ENCODE peak calls at places on chromosomes 3 and 15, in ten cellular contexts. J, U, W, F, Z, X, P, H, C and B are unnamed samples.

GRCh38 chr3:76400141-76400540 is 614.8 kb upstream of the ZNF717 start:
- DNase-seq in J (no peak), U (no peak), W (no peak), F (no peak), Z (no peak), X (no peak), P (no peak), H (no peak), C (no peak), B (no peak)

GRCh38 chr3:5162102-5162501 is 25.4 kb upstream of the EDEM1 start:
- DNase-seq in J (peak), U (no peak), W (no peak), F (no peak), Z (no peak), X (no peak), P (no peak), H (no peak), C (no peak), B (no peak)

GRCh38 chr3:128312271-128312670 is 154.4 kb downstream of the DNAJB8 start:
- DNase-seq in J (no peak), U (no peak), W (no peak), F (no peak), Z (no peak), X (no peak), P (no peak), H (no peak), C (no peak), B (no peak)

GRCh38 chr3:43786102-43786952 is 95.6 kb downstream of the ABHD5 start:
- DNase-seq in J (no peak), U (no peak), W (no peak), F (peak), Z (no peak), X (no peak), P (no peak), H (no peak), C (no peak), B (no peak)

GRCh38 chr3:133662256-133662773 is 574 bp upstream of the TOPBP1 start:
- DNase-seq in J (peak), U (no peak), W (no peak), F (no peak), Z (peak), X (peak), P (no peak), H (no peak), C (no peak), B (peak)

GRCh38 chr3:13681931-13682330 is 133.0 kb downstream of the FBLN2 start:
- DNase-seq in J (no peak), U (no peak), W (no peak), F (no peak), Z (no peak), X (no peak), P (no peak), H (no peak), C (no peak), B (no peak)

GRCh38 chr3:127042634-127043033 is 59.7 kb downstream of the PLXNA1 start:
- DNase-seq in J (no peak), U (no peak), W (no peak), F (peak), Z (no peak), X (no peak), P (no peak), H (no peak), C (no peak), B (no peak)

GRCh38 chr15:57565326-57565725 is 26.4 kb upstream of the MYZAP start:
- DNase-seq in J (peak), U (no peak), W (no peak), F (no peak), Z (no peak), X (peak), P (no peak), H (no peak), C (no peak), B (peak)

GRCh38 chr3:147616998-147617619 is 207.9 kb downstream of the ZIC1 start:
- DNase-seq in J (peak), U (no peak), W (no peak), F (no peak), Z (peak), X (no peak), P (no peak), H (no peak), C (no peak), B (no peak)

GRCh38 chr3:135965129-135965505 is 411 bp upstream of the PPP2R3A start:
- DNase-seq in J (no peak), U (no peak), W (no peak), F (no peak), Z (no peak), X (no peak), P (no peak), H (no peak), C (peak), B (no peak)

GRCh38 chr15:92079647-92080255 is 226.2 kb downstream of the SLCO3A1 start:
- DNase-seq in J (no peak), U (no peak), W (no peak), F (no peak), Z (no peak), X (no peak), P (no peak), H (no peak), C (peak), B (no peak)

GRCh38 chr3:160998581-160998980 is 106.6 kb downstream of the B3GALNT1 start:
- DNase-seq in J (no peak), U (no peak), W (no peak), F (no peak), Z (no peak), X (no peak), P (no peak), H (no peak), C (no peak), B (no peak)

GRCh38 chr3:16888785-16889607 is 4.2 kb downstream of the PLCL2 start:
- DNase-seq in J (no peak), U (no peak), W (no peak), F (no peak), Z (no peak), X (peak), P (no peak), H (no peak), C (no peak), B (peak)

GRCh38 chr3:128547368-128547987 is 54.5 kb upstream of the GATA2 start:
- DNase-seq in J (peak), U (no peak), W (no peak), F (no peak), Z (no peak), X (no peak), P (no peak), H (no peak), C (peak), B (no peak)

GRCh38 chr3:29202368-29202767 is 78.5 kb upstream of the RBMS3 start:
- DNase-seq in J (peak), U (no peak), W (no peak), F (no peak), Z (no peak), X (no peak), P (no peak), H (no peak), C (no peak), B (no peak)

GRCh38 chr15:71051539-71051938 is 63.7 kb upstream of the THSD4 start:
- DNase-seq in J (peak), U (no peak), W (no peak), F (no peak), Z (no peak), X (no peak), P (no peak), H (no peak), C (no peak), B (no peak)

GRCh38 chr3:82022836-82023235 is 261.4 kb upstream of the GBE1 start:
- DNase-seq in J (no peak), U (no peak), W (no peak), F (no peak), Z (no peak), X (no peak), P (no peak), H (no peak), C (no peak), B (no peak)

GRCh38 chr15:61097852-61098251 is 131.2 kb downstream of the RORA start:
- DNase-seq in J (no peak), U (no peak), W (no peak), F (no peak), Z (no peak), X (no peak), P (no peak), H (no peak), C (no peak), B (no peak)

GRCh38 chr3:113278599-113278955 is 67.2 kb downstream of the BOC start:
- DNase-seq in J (no peak), U (no peak), W (no peak), F (peak), Z (no peak), X (no peak), P (no peak), H (no peak), C (no peak), B (no peak)

GRCh38 chr3:142987080-142987700 is 14.2 kb upstream of the U2SURP start:
- DNase-seq in J (peak), U (no peak), W (no peak), F (no peak), Z (peak), X (no peak), P (no peak), H (no peak), C (no peak), B (peak)

GRCh38 chr3:53375019-53375418 is 27.7 kb upstream of the DCP1A start:
- DNase-seq in J (peak), U (peak), W (peak), F (peak), Z (peak), X (peak), P (peak), H (peak), C (peak), B (peak)

GRCh38 chr15:38954090-38954489 is 389.5 kb upstream of the RASGRP1 start:
- DNase-seq in J (no peak), U (no peak), W (no peak), F (no peak), Z (no peak), X (no peak), P (no peak), H (no peak), C (no peak), B (no peak)

GRCh38 chr15:44713006-44713966 is 2.0 kb downstream of the B2M start:
- DNase-seq in J (peak), U (no peak), W (no peak), F (no peak), Z (peak), X (no peak), P (no peak), H (no peak), C (no peak), B (no peak)

GRCh38 chr3:186826316-186826977 is 16.1 kb upstream of the ADIPOQ start:
- DNase-seq in J (no peak), U (no peak), W (no peak), F (peak), Z (no peak), X (peak), P (no peak), H (no peak), C (no peak), B (no peak)

GRCh38 chr3:196192036-196193001 is 18.9 kb downstream of the ZDHHC19 start:
- DNase-seq in J (no peak), U (no peak), W (no peak), F (peak), Z (no peak), X (peak), P (peak), H (no peak), C (peak), B (peak)

GRCh38 chr3:67781218-67781617 is 126.8 kb upstream of the SUCLG2 start:
- DNase-seq in J (no peak), U (no peak), W (no peak), F (no peak), Z (no peak), X (no peak), P (no peak), H (no peak), C (peak), B (no peak)

GRCh38 chr15:50135123-50135541 is 16.1 kb upstream of the ATP8B4 start:
- DNase-seq in J (no peak), U (no peak), W (no peak), F (no peak), Z (no peak), X (no peak), P (no peak), H (no peak), C (no peak), B (no peak)

GRCh38 chr3:183265713-183266417 is 12.8 kb downstream of the B3GNT5 start:
- DNase-seq in J (peak), U (no peak), W (no peak), F (no peak), Z (no peak), X (no peak), P (peak), H (no peak), C (no peak), B (no peak)

GRCh38 chr15:82933576-82933975 is 18.9 kb downstream of the HOMER2 start:
- DNase-seq in J (no peak), U (no peak), W (no peak), F (peak), Z (no peak), X (no peak), P (no peak), H (no peak), C (no peak), B (no peak)

GRCh38 chr3:124032881-124033359 is 41.0 kb upstream of the ROPN1 start:
- DNase-seq in J (peak), U (peak), W (peak), F (peak), Z (no peak), X (peak), P (peak), H (peak), C (peak), B (peak)

GRCh38 chr3:57755368-57756021 is 614 bp upstream of the SLMAP start:
- DNase-seq in J (peak), U (no peak), W (no peak), F (peak), Z (peak), X (no peak), P (no peak), H (peak), C (peak), B (peak)

GRCh38 chr3:161854232-161854771 is 357.7 kb downstream of the OTOL1 start:
- DNase-seq in J (peak), U (no peak), W (no peak), F (no peak), Z (peak), X (peak), P (no peak), H (no peak), C (peak), B (no peak)

GRCh38 chr3:13414040-13414729 is 5.9 kb downstream of the NUP210 start:
- DNase-seq in J (no peak), U (no peak), W (peak), F (peak), Z (peak), X (peak), P (peak), H (peak), C (no peak), B (peak)

GRCh38 chr3:128021768-128022372 is 30.4 kb upstream of the SEC61A1 start:
- DNase-seq in J (no peak), U (no peak), W (no peak), F (no peak), Z (no peak), X (no peak), P (no peak), H (no peak), C (peak), B (no peak)

GRCh38 chr3:48410205-48411040 is 19.5 kb downstream of the PLXNB1 start:
- DNase-seq in J (no peak), U (no peak), W (no peak), F (peak), Z (no peak), X (peak), P (no peak), H (no peak), C (no peak), B (peak)

GRCh38 chr3:30469125-30469524 is 137.3 kb upstream of the TGFBR2 start:
- DNase-seq in J (no peak), U (no peak), W (no peak), F (no peak), Z (no peak), X (no peak), P (no peak), H (no peak), C (no peak), B (no peak)

GRCh38 chr3:43926073-43926472 is 235.3 kb downstream of the ABHD5 start:
- DNase-seq in J (no peak), U (no peak), W (no peak), F (no peak), Z (no peak), X (no peak), P (no peak), H (no peak), C (no peak), B (no peak)